ENCODE peak calls at places on chromosomes 12 and 14, in five cellular contexts. One of them, this sample, is unnamed.

GRCh38 chr12:82954572-82954971 is 267.9 kb downstream of the TMTC2 start:
- DNase-seq in RPMI8226: no peak
- DNase-seq in Karpas-422: no peak
- DNase-seq in ureter: no peak
- DNase-seq in stimulated activated CD8-positive, alpha-beta memory T cell treated with anti-CD3 and anti-CD28 coated beads, Interleukin-4, amount 100 ng/mL, for 48 hours: no peak
- DNase-seq in this sample: no peak

GRCh38 chr14:70857499-70857895 is 48.2 kb upstream of the MAP3K9 start:
- DNase-seq in RPMI8226: no peak
- DNase-seq in stimulated activated CD8-positive, alpha-beta memory T cell treated with anti-CD3 and anti-CD28 coated beads, Interleukin-4, amount 100 ng/mL, for 48 hours: no peak
- DNase-seq in Karpas-422: no peak
- DNase-seq in ureter: no peak
- DNase-seq in this sample: no peak

GRCh38 chr14:39430762-39431415 is 1.3 kb downstream of the FBXO33 start:
- DNase-seq in RPMI8226: no peak
- DNase-seq in ureter: no peak
- DNase-seq in Karpas-422: peak; percentile 66
- DNase-seq in stimulated activated CD8-positive, alpha-beta memory T cell treated with anti-CD3 and anti-CD28 coated beads, Interleukin-4, amount 100 ng/mL, for 48 hours: no peak
- DNase-seq in this sample: peak; percentile 16

GRCh38 chr12:64157610-64158009 is 64.5 kb downstream of the KICS2 start:
- DNase-seq in RPMI8226: no peak
- DNase-seq in Karpas-422: no peak
- DNase-seq in ureter: no peak
- DNase-seq in stimulated activated CD8-positive, alpha-beta memory T cell treated with anti-CD3 and anti-CD28 coated beads, Interleukin-4, amount 100 ng/mL, for 48 hours: no peak
- DNase-seq in this sample: no peak

GRCh38 chr12:26523708-26524150 is 309.3 kb downstream of the ITPR2 start:
- DNase-seq in ureter: peak; percentile 88
- DNase-seq in Karpas-422: no peak
- DNase-seq in stimulated activated CD8-positive, alpha-beta memory T cell treated with anti-CD3 and anti-CD28 coated beads, Interleukin-4, amount 100 ng/mL, for 48 hours: no peak
- DNase-seq in RPMI8226: no peak
- DNase-seq in this sample: no peak

GRCh38 chr12:85627584-85627983 is 208.6 kb downstream of the RASSF9 start:
- DNase-seq in stimulated activated CD8-positive, alpha-beta memory T cell treated with anti-CD3 and anti-CD28 coated beads, Interleukin-4, amount 100 ng/mL, for 48 hours: no peak
- DNase-seq in ureter: no peak
- DNase-seq in Karpas-422: no peak
- DNase-seq in RPMI8226: no peak
- DNase-seq in this sample: no peak

GRCh38 chr12:67069451-67070306 is 199.5 kb upstream of the CAND1 start:
- DNase-seq in Karpas-422: peak; percentile 45
- DNase-seq in RPMI8226: peak; percentile 65
- DNase-seq in stimulated activated CD8-positive, alpha-beta memory T cell treated with anti-CD3 and anti-CD28 coated beads, Interleukin-4, amount 100 ng/mL, for 48 hours: peak; percentile 52
- DNase-seq in ureter: peak; percentile 58
- DNase-seq in this sample: peak; percentile 49

GRCh38 chr14:67396381-67396965 is 15.5 kb downstream of the PLEK2 start:
- DNase-seq in Karpas-422: no peak
- DNase-seq in RPMI8226: no peak
- DNase-seq in stimulated activated CD8-positive, alpha-beta memory T cell treated with anti-CD3 and anti-CD28 coated beads, Interleukin-4, amount 100 ng/mL, for 48 hours: no peak
- DNase-seq in ureter: no peak
- DNase-seq in this sample: no peak

GRCh38 chr14:69553221-69553620 is 21.4 kb downstream of the CCDC177 start:
- DNase-seq in stimulated activated CD8-positive, alpha-beta memory T cell treated with anti-CD3 and anti-CD28 coated beads, Interleukin-4, amount 100 ng/mL, for 48 hours: no peak
- DNase-seq in ureter: no peak
- DNase-seq in RPMI8226: no peak
- DNase-seq in Karpas-422: no peak
- DNase-seq in this sample: no peak

GRCh38 chr12:122420471-122421262 is 1.8 kb downstream of the CLIP1 start:
- DNase-seq in RPMI8226: no peak
- DNase-seq in stimulated activated CD8-positive, alpha-beta memory T cell treated with anti-CD3 and anti-CD28 coated beads, Interleukin-4, amount 100 ng/mL, for 48 hours: no peak
- DNase-seq in Karpas-422: no peak
- DNase-seq in ureter: no peak
- DNase-seq in this sample: peak; percentile 10

GRCh38 chr14:66008631-66009030 is 477.5 kb upstream of the CCDC196 start:
- DNase-seq in RPMI8226: no peak
- DNase-seq in Karpas-422: no peak
- DNase-seq in ureter: no peak
- DNase-seq in stimulated activated CD8-positive, alpha-beta memory T cell treated with anti-CD3 and anti-CD28 coated beads, Interleukin-4, amount 100 ng/mL, for 48 hours: no peak
- DNase-seq in this sample: no peak

GRCh38 chr14:53533384-53533975 is 380.4 kb upstream of the DDHD1 start:
- DNase-seq in stimulated activated CD8-positive, alpha-beta memory T cell treated with anti-CD3 and anti-CD28 coated beads, Interleukin-4, amount 100 ng/mL, for 48 hours: no peak
- DNase-seq in RPMI8226: no peak
- DNase-seq in ureter: no peak
- DNase-seq in Karpas-422: no peak
- DNase-seq in this sample: no peak

GRCh38 chr12:118645219-118645618 is 268.9 kb downstream of the SUDS3 start:
- DNase-seq in Karpas-422: peak; percentile 70
- DNase-seq in stimulated activated CD8-positive, alpha-beta memory T cell treated with anti-CD3 and anti-CD28 coated beads, Interleukin-4, amount 100 ng/mL, for 48 hours: peak; percentile 26
- DNase-seq in ureter: no peak
- DNase-seq in RPMI8226: peak; percentile 63
- DNase-seq in this sample: peak; percentile 6

GRCh38 chr12:3452348-3452747 is 38.7 kb upstream of the PRMT8 start:
- DNase-seq in stimulated activated CD8-positive, alpha-beta memory T cell treated with anti-CD3 and anti-CD28 coated beads, Interleukin-4, amount 100 ng/mL, for 48 hours: no peak
- DNase-seq in RPMI8226: no peak
- DNase-seq in Karpas-422: no peak
- DNase-seq in ureter: no peak
- DNase-seq in this sample: no peak

GRCh38 chr12:7061596-7061995 is 1.1 kb downstream of the C1S start:
- DNase-seq in RPMI8226: no peak
- DNase-seq in Karpas-422: no peak
- DNase-seq in stimulated activated CD8-positive, alpha-beta memory T cell treated with anti-CD3 and anti-CD28 coated beads, Interleukin-4, amount 100 ng/mL, for 48 hours: no peak
- DNase-seq in ureter: no peak
- DNase-seq in this sample: no peak

GRCh38 chr12:84910549-84911241 is 1.9 kb downstream of the SLC6A15 start:
- DNase-seq in RPMI8226: peak; percentile 4
- DNase-seq in ureter: no peak
- DNase-seq in stimulated activated CD8-positive, alpha-beta memory T cell treated with anti-CD3 and anti-CD28 coated beads, Interleukin-4, amount 100 ng/mL, for 48 hours: no peak
- DNase-seq in Karpas-422: no peak
- DNase-seq in this sample: no peak

GRCh38 chr12:126182619-126183236 is 1117.5 kb downstream of the AACS start:
- DNase-seq in Karpas-422: no peak
- DNase-seq in RPMI8226: no peak
- DNase-seq in stimulated activated CD8-positive, alpha-beta memory T cell treated with anti-CD3 and anti-CD28 coated beads, Interleukin-4, amount 100 ng/mL, for 48 hours: no peak
- DNase-seq in ureter: no peak
- DNase-seq in this sample: no peak

GRCh38 chr12:117023998-117024960 is 74.9 kb downstream of the TESC start:
- DNase-seq in stimulated activated CD8-positive, alpha-beta memory T cell treated with anti-CD3 and anti-CD28 coated beads, Interleukin-4, amount 100 ng/mL, for 48 hours: no peak
- DNase-seq in RPMI8226: no peak
- DNase-seq in Karpas-422: no peak
- DNase-seq in ureter: peak; percentile 29
- DNase-seq in this sample: no peak

GRCh38 chr12:21980544-21980943 is 39.3 kb upstream of the ABCC9 start:
- DNase-seq in RPMI8226: no peak
- DNase-seq in stimulated activated CD8-positive, alpha-beta memory T cell treated with anti-CD3 and anti-CD28 coated beads, Interleukin-4, amount 100 ng/mL, for 48 hours: no peak
- DNase-seq in ureter: no peak
- DNase-seq in Karpas-422: no peak
- DNase-seq in this sample: no peak

GRCh38 chr14:68644101-68644500 is 148.8 kb downstream of the ZFP36L1 start:
- DNase-seq in ureter: no peak
- DNase-seq in stimulated activated CD8-positive, alpha-beta memory T cell treated with anti-CD3 and anti-CD28 coated beads, Interleukin-4, amount 100 ng/mL, for 48 hours: peak; percentile 6
- DNase-seq in Karpas-422: no peak
- DNase-seq in RPMI8226: no peak
- DNase-seq in this sample: no peak

GRCh38 chr12:112243255-112243965 is 118.0 kb downstream of the TRAFD1 start:
- DNase-seq in Karpas-422: no peak
- DNase-seq in RPMI8226: no peak
- DNase-seq in ureter: no peak
- DNase-seq in stimulated activated CD8-positive, alpha-beta memory T cell treated with anti-CD3 and anti-CD28 coated beads, Interleukin-4, amount 100 ng/mL, for 48 hours: no peak
- DNase-seq in this sample: no peak

GRCh38 chr12:89212339-89212771 is 139.9 kb downstream of the DUSP6 start:
- DNase-seq in Karpas-422: no peak
- DNase-seq in ureter: no peak
- DNase-seq in stimulated activated CD8-positive, alpha-beta memory T cell treated with anti-CD3 and anti-CD28 coated beads, Interleukin-4, amount 100 ng/mL, for 48 hours: no peak
- DNase-seq in RPMI8226: no peak
- DNase-seq in this sample: no peak

GRCh38 chr14:45332360-45332988 is 79.5 kb upstream of the MIS18BP1 start:
- DNase-seq in RPMI8226: no peak
- DNase-seq in Karpas-422: no peak
- DNase-seq in ureter: no peak
- DNase-seq in stimulated activated CD8-positive, alpha-beta memory T cell treated with anti-CD3 and anti-CD28 coated beads, Interleukin-4, amount 100 ng/mL, for 48 hours: no peak
- DNase-seq in this sample: no peak

GRCh38 chr14:83799230-83799629 is 1730.7 kb upstream of the FLRT2 start:
- DNase-seq in Karpas-422: no peak
- DNase-seq in stimulated activated CD8-positive, alpha-beta memory T cell treated with anti-CD3 and anti-CD28 coated beads, Interleukin-4, amount 100 ng/mL, for 48 hours: no peak
- DNase-seq in ureter: no peak
- DNase-seq in RPMI8226: no peak
- DNase-seq in this sample: no peak

GRCh38 chr14:94103554-94104165 is 6.9 kb upstream of the IFI27 start:
- DNase-seq in ureter: no peak
- DNase-seq in stimulated activated CD8-positive, alpha-beta memory T cell treated with anti-CD3 and anti-CD28 coated beads, Interleukin-4, amount 100 ng/mL, for 48 hours: no peak
- DNase-seq in RPMI8226: no peak
- DNase-seq in Karpas-422: no peak
- DNase-seq in this sample: no peak

GRCh38 chr12:11497995-11498394 is 102.6 kb upstream of the PRB2 start:
- DNase-seq in RPMI8226: no peak
- DNase-seq in Karpas-422: no peak
- DNase-seq in stimulated activated CD8-positive, alpha-beta memory T cell treated with anti-CD3 and anti-CD28 coated beads, Interleukin-4, amount 100 ng/mL, for 48 hours: no peak
- DNase-seq in ureter: no peak
- DNase-seq in this sample: no peak

GRCh38 chr12:118534003-118534402 is 157.6 kb downstream of the SUDS3 start:
- DNase-seq in Karpas-422: no peak
- DNase-seq in ureter: no peak
- DNase-seq in RPMI8226: no peak
- DNase-seq in stimulated activated CD8-positive, alpha-beta memory T cell treated with anti-CD3 and anti-CD28 coated beads, Interleukin-4, amount 100 ng/mL, for 48 hours: no peak
- DNase-seq in this sample: no peak

GRCh38 chr14:72924332-72924731 is 1.9 kb upstream of the DCAF4 start:
- DNase-seq in RPMI8226: no peak
- DNase-seq in stimulated activated CD8-positive, alpha-beta memory T cell treated with anti-CD3 and anti-CD28 coated beads, Interleukin-4, amount 100 ng/mL, for 48 hours: no peak
- DNase-seq in ureter: peak; percentile 81
- DNase-seq in Karpas-422: no peak
- DNase-seq in this sample: no peak

GRCh38 chr14:58107947-58108552 is 44.0 kb downstream of the ARMH4 start:
- DNase-seq in Karpas-422: peak; percentile 91
- DNase-seq in stimulated activated CD8-positive, alpha-beta memory T cell treated with anti-CD3 and anti-CD28 coated beads, Interleukin-4, amount 100 ng/mL, for 48 hours: no peak
- DNase-seq in ureter: peak; percentile 51
- DNase-seq in RPMI8226: peak; percentile 50
- DNase-seq in this sample: peak; percentile 12

GRCh38 chr14:68911594-68912227 is 67.4 kb downstream of the ACTN1 start:
- DNase-seq in Karpas-422: peak; percentile 97
- DNase-seq in RPMI8226: peak; percentile 72
- DNase-seq in ureter: peak; percentile 79
- DNase-seq in stimulated activated CD8-positive, alpha-beta memory T cell treated with anti-CD3 and anti-CD28 coated beads, Interleukin-4, amount 100 ng/mL, for 48 hours: peak; percentile 90
- DNase-seq in this sample: peak; percentile 84

GRCh38 chr12:89949457-89950195 is 241.0 kb upstream of the ATP2B1 start:
- DNase-seq in RPMI8226: no peak
- DNase-seq in ureter: no peak
- DNase-seq in stimulated activated CD8-positive, alpha-beta memory T cell treated with anti-CD3 and anti-CD28 coated beads, Interleukin-4, amount 100 ng/mL, for 48 hours: peak; percentile 41
- DNase-seq in Karpas-422: peak; percentile 47
- DNase-seq in this sample: peak; percentile 36

GRCh38 chr12:24592048-24592447 is 356.9 kb downstream of the BCAT1 start:
- DNase-seq in ureter: no peak
- DNase-seq in RPMI8226: no peak
- DNase-seq in Karpas-422: no peak
- DNase-seq in stimulated activated CD8-positive, alpha-beta memory T cell treated with anti-CD3 and anti-CD28 coated beads, Interleukin-4, amount 100 ng/mL, for 48 hours: no peak
- DNase-seq in this sample: no peak

GRCh38 chr12:54378791-54379400 is 5.6 kb downstream of the ZNF385A start:
- DNase-seq in RPMI8226: peak; percentile 74
- DNase-seq in ureter: peak; percentile 59
- DNase-seq in stimulated activated CD8-positive, alpha-beta memory T cell treated with anti-CD3 and anti-CD28 coated beads, Interleukin-4, amount 100 ng/mL, for 48 hours: no peak
- DNase-seq in Karpas-422: peak; percentile 77
- DNase-seq in this sample: no peak

GRCh38 chr12:98227162-98227561 is 288.2 kb upstream of the TMPO start:
- DNase-seq in ureter: no peak
- DNase-seq in stimulated activated CD8-positive, alpha-beta memory T cell treated with anti-CD3 and anti-CD28 coated beads, Interleukin-4, amount 100 ng/mL, for 48 hours: no peak
- DNase-seq in RPMI8226: no peak
- DNase-seq in Karpas-422: peak; percentile 73
- DNase-seq in this sample: no peak

GRCh38 chr12:94112116-94112515 is 36.3 kb upstream of the PLXNC1 start:
- DNase-seq in Karpas-422: no peak
- DNase-seq in RPMI8226: peak; percentile 27
- DNase-seq in stimulated activated CD8-positive, alpha-beta memory T cell treated with anti-CD3 and anti-CD28 coated beads, Interleukin-4, amount 100 ng/mL, for 48 hours: no peak
- DNase-seq in ureter: no peak
- DNase-seq in this sample: no peak

GRCh38 chr14:75561013-75561432 is 17.4 kb upstream of the FLVCR2 start:
- DNase-seq in RPMI8226: peak; percentile 38
- DNase-seq in Karpas-422: peak; percentile 76
- DNase-seq in stimulated activated CD8-positive, alpha-beta memory T cell treated with anti-CD3 and anti-CD28 coated beads, Interleukin-4, amount 100 ng/mL, for 48 hours: peak; percentile 70
- DNase-seq in ureter: peak; percentile 83
- DNase-seq in this sample: peak; percentile 72